ENCODE peak calls at places on chromosomes 11 and 22, in six cellular contexts. U, Q, B, E, K and C are unnamed samples.

GRCh38 chr22:36745301-36745995 is 30.5 kb downstream of the IFT27 start:
- DNase-seq in U (no peak), Q (peak; percentile 6), B (no peak), E (peak; percentile 8), K (no peak), C (no peak)

GRCh38 chr22:30212363-30212995 is 34.1 kb downstream of the LIF start:
- DNase-seq in U (peak; percentile 58), Q (peak; percentile 92), B (no peak), E (peak; percentile 99), K (no peak), C (peak; percentile 94)

GRCh38 chr22:39188809-39189208 is 36.3 kb upstream of the CBX7 start:
- DNase-seq in U (no peak), Q (peak; percentile 2), B (no peak), E (no peak), K (no peak), C (no peak)

GRCh38 chr11:3964056-3964455 is 108.6 kb downstream of the STIM1 start:
- DNase-seq in U (no peak), Q (no peak), B (no peak), E (no peak), K (no peak), C (no peak)

GRCh38 chr11:19868871-19869270 is 156.2 kb downstream of the NAV2 start:
- DNase-seq in U (no peak), Q (no peak), B (no peak), E (no peak), K (no peak), C (no peak)

GRCh38 chr11:36478700-36479329 is 31.3 kb downstream of the TRAF6 start:
- DNase-seq in U (peak; percentile 28), Q (no peak), B (peak; percentile 31), E (peak; percentile 27), K (peak; percentile 7), C (no peak)

GRCh38 chr11:92401507-92401906 is 176.9 kb downstream of the FAT3 start:
- DNase-seq in U (no peak), Q (no peak), B (no peak), E (no peak), K (no peak), C (no peak)

GRCh38 chr22:36811094-36811797 is 5.6 kb downstream of the PVALB start:
- DNase-seq in U (no peak), Q (no peak), B (no peak), E (no peak), K (no peak), C (no peak)

GRCh38 chr22:27970596-27971220 is 51.7 kb upstream of the PITPNB start:
- DNase-seq in U (no peak), Q (no peak), B (no peak), E (no peak), K (no peak), C (no peak)

GRCh38 chr22:30221121-30221992 is 25.2 kb downstream of the LIF start:
- DNase-seq in U (no peak), Q (no peak), B (peak; percentile 67), E (no peak), K (peak; percentile 28), C (no peak)

GRCh38 chr22:30201970-30202369 is 44.6 kb downstream of the LIF start:
- DNase-seq in U (no peak), Q (no peak), B (no peak), E (peak; percentile 65), K (no peak), C (no peak)

GRCh38 chr11:133835258-133836075 is 9.8 kb downstream of the SPATA19 start:
- DNase-seq in U (no peak), Q (no peak), B (peak; percentile 73), E (peak; percentile 59), K (no peak), C (no peak)

GRCh38 chr11:2202900-2203439 is 31.4 kb upstream of the TH start:
- DNase-seq in U (no peak), Q (no peak), B (no peak), E (no peak), K (no peak), C (peak; percentile 32)

GRCh38 chr11:28757725-28758515 is 649.7 kb downstream of the METTL15 start:
- DNase-seq in U (no peak), Q (no peak), B (no peak), E (no peak), K (no peak), C (no peak)

GRCh38 chr11:15101072-15101701 is 13.5 kb upstream of the INSC start:
- DNase-seq in U (no peak), Q (peak; percentile 63), B (peak; percentile 75), E (peak; percentile 49), K (peak; percentile 28), C (no peak)

GRCh38 chr11:74686792-74687191 is 44.4 kb downstream of the CHRDL2 start:
- DNase-seq in U (no peak), Q (peak; percentile 43), B (no peak), E (peak; percentile 53), K (no peak), C (peak; percentile 27)

GRCh38 chr11:132821027-132821426 is 711.3 kb downstream of the OPCML start:
- DNase-seq in U (no peak), Q (no peak), B (no peak), E (peak; percentile 5), K (no peak), C (no peak)

GRCh38 chr22:36197601-36198146 is 3.9 kb downstream of the APOL4 start:
- DNase-seq in U (no peak), Q (no peak), B (peak; percentile 68), E (no peak), K (no peak), C (no peak)

GRCh38 chr11:134993691-134994243 is 581.7 kb upstream of the B3GAT1 start:
- DNase-seq in U (no peak), Q (no peak), B (no peak), E (no peak), K (no peak), C (no peak)

GRCh38 chr11:132134322-132134721 is 763.9 kb downstream of the NTM start:
- DNase-seq in U (no peak), Q (no peak), B (no peak), E (peak; percentile 80), K (no peak), C (no peak)

GRCh38 chr11:118621071-118621815 is 13.8 kb downstream of the PHLDB1 start:
- DNase-seq in U (peak; percentile 90), Q (peak; percentile 84), B (no peak), E (peak; percentile 92), K (peak; percentile 17), C (no peak)

GRCh38 chr11:71452354-71453020 is 516 bp upstream of the NADSYN1 start:
- DNase-seq in U (peak; percentile 52), Q (peak; percentile 65), B (peak; percentile 73), E (no peak), K (peak; percentile 53), C (peak; percentile 45)

GRCh38 chr11:62062223-62062861 is 61.5 kb upstream of the INCENP start:
- DNase-seq in U (no peak), Q (no peak), B (no peak), E (no peak), K (no peak), C (no peak)

GRCh38 chr11:16764888-16765287 is 26.4 kb downstream of the C11orf58 start:
- DNase-seq in U (no peak), Q (no peak), B (no peak), E (no peak), K (no peak), C (no peak)

GRCh38 chr11:93652161-93652597 is 9.3 kb upstream of the CEP295 start:
- DNase-seq in U (no peak), Q (no peak), B (peak; percentile 41), E (peak; percentile 19), K (no peak), C (no peak)

GRCh38 chr11:129855086-129855485 is 39.4 kb downstream of the TMEM45B start:
- DNase-seq in U (no peak), Q (no peak), B (no peak), E (no peak), K (no peak), C (no peak)

GRCh38 chr11:62600367-62601113 is 1.1 kb downstream of the MTA2 start:
- DNase-seq in U (no peak), Q (no peak), B (no peak), E (peak; percentile 18), K (peak; percentile 25), C (no peak)

GRCh38 chr11:94546886-94547285 is 3.2 kb downstream of the FUT4 start:
- DNase-seq in U (no peak), Q (no peak), B (no peak), E (peak; percentile 19), K (no peak), C (no peak)

DNA sequence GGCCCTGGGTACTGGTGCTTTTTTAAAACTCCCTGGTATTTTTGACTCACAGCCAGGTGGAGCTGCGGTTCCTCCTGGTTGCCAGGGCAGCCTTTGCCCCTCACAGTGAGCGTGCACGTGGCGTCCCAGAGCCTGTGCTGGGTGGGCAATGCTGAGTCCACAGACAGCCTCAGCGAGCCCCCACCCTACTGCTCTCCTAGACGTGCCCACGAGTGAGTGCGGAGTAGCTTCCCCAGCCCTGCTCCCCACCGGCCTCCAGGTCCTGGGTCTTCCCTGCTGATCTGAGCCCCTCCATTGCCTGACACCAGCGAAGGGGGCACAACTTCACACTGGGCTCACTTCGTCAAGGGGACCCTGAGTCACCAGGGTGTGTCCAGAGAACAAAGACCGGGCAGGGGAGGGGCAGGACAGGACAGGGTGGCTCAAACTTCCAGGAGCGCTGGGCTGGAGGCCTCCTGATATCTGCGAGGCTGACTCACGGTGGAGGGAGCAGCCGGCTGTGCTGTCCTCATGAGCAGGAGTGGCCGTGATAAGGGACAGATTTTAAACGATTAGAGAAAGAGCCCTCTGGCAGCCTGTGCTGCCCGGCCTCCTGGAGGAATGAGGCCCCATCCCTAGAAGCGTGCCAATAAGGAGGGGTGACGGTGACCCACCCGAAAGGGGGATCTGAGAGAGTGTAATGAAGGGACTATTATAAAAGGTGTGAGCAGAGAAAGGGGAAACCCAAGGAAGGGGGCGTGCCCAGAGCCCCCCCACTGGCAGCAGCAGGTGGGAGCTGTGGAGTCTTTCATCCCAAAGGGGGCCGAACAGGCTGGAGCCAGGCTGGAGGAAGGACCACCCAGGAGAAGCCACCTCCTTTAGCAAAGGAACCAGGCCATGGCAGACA is 129.3 kb upstream of the FGF3 start:
- DNase-seq in U (no peak), Q (no peak), B (no peak), E (peak; percentile 87), K (no peak), C (no peak)
- TF ChIP-seq CTCF in U (no peak), Q (no peak), B (no peak), E (no peak), K (no peak), C (no peak)

DNA sequence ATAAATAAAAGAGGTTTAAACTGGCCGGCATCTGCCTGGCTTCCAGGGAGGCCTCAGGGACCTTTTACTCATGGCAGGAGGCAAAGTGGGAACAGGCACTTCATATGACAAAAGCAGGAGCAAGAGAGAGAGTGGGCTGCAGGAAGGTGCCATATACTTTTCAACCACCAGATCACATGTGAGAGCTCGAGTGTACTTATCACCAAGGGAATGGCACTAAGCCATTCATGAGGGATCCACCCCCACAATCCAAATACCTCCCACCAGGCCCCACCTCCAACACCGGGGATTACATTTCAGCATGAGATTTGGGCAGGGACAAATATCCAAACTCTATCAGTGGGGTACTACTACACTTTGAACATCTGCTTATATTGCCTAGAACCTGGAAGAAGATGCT is 126.5 kb downstream of the PARVA start:
- DNase-seq in U (no peak), Q (no peak), B (no peak), E (no peak), K (no peak), C (no peak)
- TF ChIP-seq CTCF in U (no peak), Q (no peak), B (no peak), E (no peak), K (no peak), C (no peak)

GRCh38 chr11:122267602-122268001 is 151.6 kb upstream of the BLID start:
- DNase-seq in U (no peak), Q (no peak), B (no peak), E (peak; percentile 31), K (no peak), C (no peak)
- TF ChIP-seq CTCF in U (no peak), Q (no peak), B (no peak), E (no peak), K (no peak), C (no peak)

GRCh38 chr11:46541593-46542371 is 52.0 kb downstream of the AMBRA1 start:
- DNase-seq in U (no peak), Q (peak; percentile 87), B (no peak), E (no peak), K (no peak), C (no peak)
- TF ChIP-seq CTCF in U (no peak), Q (no peak), B (no peak), E (no peak), K (no peak), C (no peak)